ENCODE peak calls at places on chromosome X, in six cellular contexts. One of them, this sample, is unnamed.

GRCh38 chrX:147174596-147174995 is 360.1 kb upstream of the CXorf51A start:
- DNase-seq in Peyer's patch: no peak
- DNase-seq in neural crest cell: no peak
- DNase-seq in cardiac fibroblast: no peak
- DNase-seq in ureter: no peak
- DNase-seq in GOT3: no peak
- DNase-seq in this sample: no peak

GRCh38 chrX:53163436-53163835 is 61.6 kb downstream of the KDM5C start:
- DNase-seq in neural crest cell: no peak
- DNase-seq in Peyer's patch: no peak
- DNase-seq in GOT3: no peak
- DNase-seq in ureter: no peak
- DNase-seq in cardiac fibroblast: no peak
- DNase-seq in this sample: no peak

GRCh38 chrX:16977771-16978170 is 31.3 kb downstream of the REPS2 start:
- DNase-seq in ureter: no peak
- DNase-seq in Peyer's patch: no peak
- DNase-seq in GOT3: no peak
- DNase-seq in cardiac fibroblast: no peak
- DNase-seq in neural crest cell: no peak
- DNase-seq in this sample: no peak

GRCh38 chrX:71578253-71579135 is at the start of gene GCNA:
- DNase-seq in neural crest cell: no peak
- DNase-seq in Peyer's patch: no peak
- DNase-seq in ureter: no peak
- DNase-seq in cardiac fibroblast: no peak
- DNase-seq in GOT3: no peak
- DNase-seq in this sample: no peak

GRCh38 chrX:56248492-56248891 is 16.3 kb downstream of the KLF8 start:
- DNase-seq in neural crest cell: peak
- DNase-seq in ureter: no peak
- DNase-seq in Peyer's patch: peak
- DNase-seq in GOT3: no peak
- DNase-seq in cardiac fibroblast: peak
- DNase-seq in this sample: peak

GRCh38 chrX:155612312-155613224 is at the start of gene TMLHE:
- DNase-seq in neural crest cell: peak
- DNase-seq in cardiac fibroblast: peak
- DNase-seq in ureter: peak
- DNase-seq in GOT3: no peak
- DNase-seq in Peyer's patch: peak
- DNase-seq in this sample: peak

GRCh38 chrX:49175435-49175834 is 3.7 kb downstream of the PLP2 start:
- DNase-seq in ureter: no peak
- DNase-seq in neural crest cell: no peak
- DNase-seq in cardiac fibroblast: no peak
- DNase-seq in Peyer's patch: no peak
- DNase-seq in GOT3: no peak
- DNase-seq in this sample: no peak

GRCh38 chrX:34586507-34586906 is 70.6 kb downstream of the TMEM47 start:
- DNase-seq in cardiac fibroblast: no peak
- DNase-seq in neural crest cell: no peak
- DNase-seq in Peyer's patch: no peak
- DNase-seq in ureter: no peak
- DNase-seq in GOT3: no peak
- DNase-seq in this sample: no peak

GRCh38 chrX:134990475-134991473 is at the start of gene SMIM10:
- DNase-seq in neural crest cell: peak
- DNase-seq in Peyer's patch: peak
- DNase-seq in ureter: peak
- DNase-seq in GOT3: no peak
- DNase-seq in cardiac fibroblast: peak
- DNase-seq in this sample: peak

GRCh38 chrX:2487366-2487765 is 13.4 kb downstream of the DHRSX start:
- DNase-seq in cardiac fibroblast: no peak
- DNase-seq in GOT3: no peak
- DNase-seq in neural crest cell: no peak
- DNase-seq in ureter: no peak
- DNase-seq in Peyer's patch: no peak
- DNase-seq in this sample: no peak

This sample was measured in fibroblast of mammary gland.